ENCODE peak calls at places on chromosomes 13 and 19, in nine cellular contexts. One of them, this sample, is unnamed.

GRCh38 chr19:29088761-29089160 is 124.2 kb downstream of the UQCRFS1 start:
- DNase-seq in astrocyte of the cerebellum: no peak
- DNase-seq in activated CD4-positive, alpha-beta T cell treated with anti-CD3 and anti-CD28 coated beads, Interleukin-2, amount 50 U/mL, for 1 hour: no peak
- DNase-seq in OCI-LY7: no peak
- DNase-seq in frontal cortex: no peak
- DNase-seq in D341Med: no peak
- DNase-seq in NCI-H345: no peak
- DNase-seq in pons: peak; percentile 13
- DNase-seq in lung: no peak
- DNase-seq in this sample: no peak

GRCh38 chr13:104571161-104571889 is 1505.1 kb upstream of the SLC10A2 start:
- DNase-seq in D341Med: peak; percentile 65
- DNase-seq in OCI-LY7: no peak
- DNase-seq in lung: peak; percentile 67
- DNase-seq in astrocyte of the cerebellum: peak; percentile 93
- DNase-seq in NCI-H345: peak; percentile 77
- DNase-seq in activated CD4-positive, alpha-beta T cell treated with anti-CD3 and anti-CD28 coated beads, Interleukin-2, amount 50 U/mL, for 1 hour: no peak
- DNase-seq in frontal cortex: peak; percentile 9
- DNase-seq in pons: peak; percentile 95
- DNase-seq in this sample: peak; percentile 41

GRCh38 chr13:96229356-96229755 is 139.4 kb downstream of the HS6ST3 start:
- DNase-seq in activated CD4-positive, alpha-beta T cell treated with anti-CD3 and anti-CD28 coated beads, Interleukin-2, amount 50 U/mL, for 1 hour: no peak
- DNase-seq in pons: no peak
- DNase-seq in astrocyte of the cerebellum: no peak
- DNase-seq in OCI-LY7: peak; percentile 1
- DNase-seq in D341Med: peak; percentile 21
- DNase-seq in NCI-H345: no peak
- DNase-seq in lung: no peak
- DNase-seq in frontal cortex: no peak
- DNase-seq in this sample: no peak

GRCh38 chr13:60242231-60242630 is 78.5 kb upstream of the DIAPH3 start:
- DNase-seq in OCI-LY7: no peak
- DNase-seq in pons: no peak
- DNase-seq in NCI-H345: peak; percentile 14
- DNase-seq in activated CD4-positive, alpha-beta T cell treated with anti-CD3 and anti-CD28 coated beads, Interleukin-2, amount 50 U/mL, for 1 hour: no peak
- DNase-seq in D341Med: no peak
- DNase-seq in frontal cortex: no peak
- DNase-seq in astrocyte of the cerebellum: no peak
- DNase-seq in lung: no peak
- DNase-seq in this sample: no peak

GRCh38 chr13:94585543-94586101 is 10.3 kb downstream of the TGDS start:
- DNase-seq in astrocyte of the cerebellum: no peak
- DNase-seq in OCI-LY7: no peak
- DNase-seq in activated CD4-positive, alpha-beta T cell treated with anti-CD3 and anti-CD28 coated beads, Interleukin-2, amount 50 U/mL, for 1 hour: no peak
- DNase-seq in D341Med: no peak
- DNase-seq in lung: no peak
- DNase-seq in NCI-H345: no peak
- DNase-seq in pons: no peak
- DNase-seq in frontal cortex: no peak
- DNase-seq in this sample: no peak

GRCh38 chr19:28406237-28406596 is 806.7 kb downstream of the UQCRFS1 start:
- DNase-seq in lung: no peak
- DNase-seq in OCI-LY7: no peak
- DNase-seq in pons: no peak
- DNase-seq in NCI-H345: peak; percentile 84
- DNase-seq in astrocyte of the cerebellum: no peak
- DNase-seq in frontal cortex: no peak
- DNase-seq in activated CD4-positive, alpha-beta T cell treated with anti-CD3 and anti-CD28 coated beads, Interleukin-2, amount 50 U/mL, for 1 hour: no peak
- DNase-seq in D341Med: no peak
- DNase-seq in this sample: no peak

GRCh38 chr19:50719566-50719965 is at the start of gene SHANK1:
- DNase-seq in NCI-H345: no peak
- DNase-seq in D341Med: no peak
- DNase-seq in OCI-LY7: no peak
- DNase-seq in frontal cortex: no peak
- DNase-seq in pons: no peak
- DNase-seq in astrocyte of the cerebellum: no peak
- DNase-seq in activated CD4-positive, alpha-beta T cell treated with anti-CD3 and anti-CD28 coated beads, Interleukin-2, amount 50 U/mL, for 1 hour: no peak
- DNase-seq in lung: no peak
- DNase-seq in this sample: no peak

GRCh38 chr13:28623782-28624706 is 34.9 kb upstream of the POMP start:
- DNase-seq in frontal cortex: no peak
- DNase-seq in lung: no peak
- DNase-seq in activated CD4-positive, alpha-beta T cell treated with anti-CD3 and anti-CD28 coated beads, Interleukin-2, amount 50 U/mL, for 1 hour: no peak
- DNase-seq in astrocyte of the cerebellum: no peak
- DNase-seq in pons: no peak
- DNase-seq in NCI-H345: no peak
- DNase-seq in OCI-LY7: no peak
- DNase-seq in D341Med: no peak
- DNase-seq in this sample: no peak

GRCh38 chr13:24500977-24501376 is 11.6 kb downstream of the PARP4 start:
- DNase-seq in activated CD4-positive, alpha-beta T cell treated with anti-CD3 and anti-CD28 coated beads, Interleukin-2, amount 50 U/mL, for 1 hour: no peak
- DNase-seq in frontal cortex: no peak
- DNase-seq in D341Med: no peak
- DNase-seq in astrocyte of the cerebellum: no peak
- DNase-seq in lung: no peak
- DNase-seq in pons: no peak
- DNase-seq in OCI-LY7: no peak
- DNase-seq in NCI-H345: no peak
- DNase-seq in this sample: no peak

GRCh38 chr13:48393030-48393697 is 19.7 kb downstream of the LPAR6 start:
- DNase-seq in D341Med: no peak
- DNase-seq in OCI-LY7: no peak
- DNase-seq in frontal cortex: no peak
- DNase-seq in pons: no peak
- DNase-seq in astrocyte of the cerebellum: no peak
- DNase-seq in lung: no peak
- DNase-seq in NCI-H345: no peak
- DNase-seq in activated CD4-positive, alpha-beta T cell treated with anti-CD3 and anti-CD28 coated beads, Interleukin-2, amount 50 U/mL, for 1 hour: no peak
- DNase-seq in this sample: no peak

GRCh38 chr13:59437902-59438301 is 725.8 kb downstream of the DIAPH3 start:
- DNase-seq in pons: no peak
- DNase-seq in astrocyte of the cerebellum: no peak
- DNase-seq in activated CD4-positive, alpha-beta T cell treated with anti-CD3 and anti-CD28 coated beads, Interleukin-2, amount 50 U/mL, for 1 hour: no peak
- DNase-seq in lung: no peak
- DNase-seq in NCI-H345: no peak
- DNase-seq in OCI-LY7: no peak
- DNase-seq in frontal cortex: no peak
- DNase-seq in D341Med: no peak
- DNase-seq in this sample: no peak

GRCh38 chr19:55341191-55342043 is 1.7 kb downstream of the KMT5C start:
- DNase-seq in frontal cortex: peak; percentile 80
- DNase-seq in activated CD4-positive, alpha-beta T cell treated with anti-CD3 and anti-CD28 coated beads, Interleukin-2, amount 50 U/mL, for 1 hour: peak; percentile 37
- DNase-seq in D341Med: peak; percentile 91
- DNase-seq in pons: peak; percentile 30
- DNase-seq in NCI-H345: peak; percentile 86
- DNase-seq in lung: peak; percentile 60
- DNase-seq in astrocyte of the cerebellum: no peak
- DNase-seq in OCI-LY7: peak; percentile 55
- DNase-seq in this sample: no peak

This sample was measured in AG04450.